ENCODE peak calls at places on chromosomes 2 and 18, in five cellular contexts. One of them, this sample, is unnamed.

GRCh38 chr2:42238644-42239288 is 69.6 kb downstream of the EML4 start:
- DNase-seq in endodermal cell: peak
- DNase-seq in AG09309: no peak
- DNase-seq in fibroblast of villous mesenchyme: peak
- DNase-seq in GM12865: peak
- DNase-seq in this sample: peak

GRCh38 chr2:66679422-66679821 is 244.5 kb downstream of the MEIS1 start:
- DNase-seq in AG09309: no peak
- DNase-seq in fibroblast of villous mesenchyme: no peak
- DNase-seq in endodermal cell: peak
- DNase-seq in GM12865: no peak
- DNase-seq in this sample: no peak

GRCh38 chr2:208000701-208001395 is 24.5 kb downstream of the PLEKHM3 start:
- DNase-seq in fibroblast of villous mesenchyme: no peak
- DNase-seq in endodermal cell: no peak
- DNase-seq in GM12865: no peak
- DNase-seq in AG09309: no peak
- DNase-seq in this sample: no peak

GRCh38 chr2:161102770-161103450 is 57.3 kb upstream of the TANK start:
- DNase-seq in GM12865: no peak
- DNase-seq in endodermal cell: no peak
- DNase-seq in AG09309: no peak
- DNase-seq in fibroblast of villous mesenchyme: peak
- DNase-seq in this sample: peak

GRCh38 chr2:102143450-102143985 is 972 bp downstream of the IL1R1 start:
- DNase-seq in endodermal cell: peak
- DNase-seq in GM12865: no peak
- DNase-seq in fibroblast of villous mesenchyme: peak
- DNase-seq in AG09309: no peak
- DNase-seq in this sample: peak

GRCh38 chr2:118049140-118050128 is 35.6 kb upstream of the CCDC93 start:
- DNase-seq in endodermal cell: no peak
- DNase-seq in fibroblast of villous mesenchyme: no peak
- DNase-seq in AG09309: no peak
- DNase-seq in GM12865: peak
- DNase-seq in this sample: no peak

GRCh38 chr2:149703281-149703680 is 115.7 kb upstream of the MMADHC start:
- DNase-seq in GM12865: no peak
- DNase-seq in fibroblast of villous mesenchyme: no peak
- DNase-seq in endodermal cell: no peak
- DNase-seq in AG09309: no peak
- DNase-seq in this sample: peak

GRCh38 chr18:42074704-42075103 is 119.7 kb downstream of the PIK3C3 start:
- DNase-seq in fibroblast of villous mesenchyme: no peak
- DNase-seq in GM12865: no peak
- DNase-seq in AG09309: no peak
- DNase-seq in endodermal cell: no peak
- DNase-seq in this sample: no peak

GRCh38 chr2:170716851-170717598 is 1.9 kb downstream of the SP5 start:
- DNase-seq in AG09309: no peak
- DNase-seq in endodermal cell: peak
- DNase-seq in GM12865: no peak
- DNase-seq in fibroblast of villous mesenchyme: peak
- DNase-seq in this sample: peak

GRCh38 chr2:75162897-75163296 is 36.4 kb downstream of the TACR1 start:
- DNase-seq in AG09309: no peak
- DNase-seq in endodermal cell: no peak
- DNase-seq in GM12865: peak
- DNase-seq in fibroblast of villous mesenchyme: no peak
- DNase-seq in this sample: no peak

GRCh38 chr18:59699061-59699460 is 1.8 kb upstream of the CCBE1 start:
- DNase-seq in GM12865: no peak
- DNase-seq in AG09309: no peak
- DNase-seq in fibroblast of villous mesenchyme: no peak
- DNase-seq in endodermal cell: no peak
- DNase-seq in this sample: no peak

GRCh38 chr18:59694824-59695223 is 2.4 kb downstream of the CCBE1 start:
- DNase-seq in fibroblast of villous mesenchyme: no peak
- DNase-seq in GM12865: no peak
- DNase-seq in endodermal cell: no peak
- DNase-seq in AG09309: no peak
- DNase-seq in this sample: no peak

GRCh38 chr18:59695551-59695950 is 1.7 kb downstream of the CCBE1 start:
- DNase-seq in endodermal cell: no peak
- DNase-seq in GM12865: no peak
- DNase-seq in AG09309: no peak
- DNase-seq in fibroblast of villous mesenchyme: no peak
- DNase-seq in this sample: no peak

GRCh38 chr18:59697236-59697932 is at the start of gene CCBE1:
- DNase-seq in GM12865: peak
- DNase-seq in endodermal cell: peak
- DNase-seq in AG09309: no peak
- DNase-seq in fibroblast of villous mesenchyme: peak
- DNase-seq in this sample: peak

DNA sequence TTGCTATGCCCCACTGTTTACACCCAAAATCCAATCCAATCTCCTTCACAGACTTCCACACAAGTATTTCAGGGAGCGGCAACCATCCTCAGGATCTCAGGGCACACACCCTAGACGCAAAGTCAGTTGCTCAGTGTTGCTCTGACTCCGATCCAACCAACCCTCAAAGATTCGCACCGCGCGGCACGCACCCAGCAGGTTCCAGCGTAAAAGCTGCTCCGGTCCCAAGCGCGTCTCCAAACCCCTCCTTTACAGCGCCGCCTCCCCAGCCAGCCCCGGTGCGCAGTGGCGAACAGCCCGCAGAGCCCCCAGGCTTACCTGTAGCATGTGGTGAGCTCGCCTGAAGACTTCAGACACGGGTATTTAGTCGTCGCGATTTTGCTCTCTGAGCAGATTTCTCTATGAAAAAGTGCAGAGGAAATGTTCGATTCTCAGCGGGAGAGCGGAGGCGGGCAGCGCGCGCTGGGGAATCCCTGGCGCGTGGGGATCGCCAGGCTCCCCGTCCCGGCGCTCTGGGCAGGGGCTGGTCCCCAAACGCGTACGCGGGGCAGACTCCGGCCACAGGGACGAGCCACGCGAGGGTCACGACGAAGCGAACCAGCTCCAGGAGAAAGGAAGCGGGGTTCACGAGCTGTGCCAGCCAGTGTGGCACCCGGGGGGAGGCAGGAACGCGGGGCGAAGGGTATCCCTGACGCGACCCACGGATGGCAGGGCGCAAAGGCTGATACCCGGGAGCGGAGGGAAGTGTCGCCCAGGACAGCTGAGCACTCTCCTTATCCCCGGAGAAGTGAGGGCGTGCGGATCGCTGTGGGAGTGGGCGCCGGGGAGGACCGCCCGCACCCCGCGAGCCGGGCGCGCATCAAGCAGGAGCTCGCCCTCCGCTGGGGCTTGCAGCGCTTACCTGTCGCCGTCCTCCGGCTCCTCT is 650 bp downstream of the CCBE1 start:
- DNase-seq in fibroblast of villous mesenchyme: peak
- DNase-seq in GM12865: no peak
- DNase-seq in endodermal cell: peak
- DNase-seq in AG09309: no peak
- DNase-seq in this sample: peak
- H3K4me3 ChIP-seq in fibroblast of villous mesenchyme: peak
- H3K4me3 ChIP-seq in GM12865: no peak
- H3K4me3 ChIP-seq in endodermal cell: peak
- H3K4me3 ChIP-seq in AG09309: peak
- H3K4me3 ChIP-seq in this sample: peak

GRCh38 chr2:192591617-192592016 is 396.9 kb upstream of the TMEFF2 start:
- DNase-seq in GM12865: no peak
- DNase-seq in AG09309: no peak
- DNase-seq in fibroblast of villous mesenchyme: no peak
- DNase-seq in endodermal cell: no peak
- DNase-seq in this sample: no peak
- TF ChIP-seq CTCF in GM12865: no peak
- TF ChIP-seq CTCF in AG09309: no peak
- TF ChIP-seq CTCF in fibroblast of villous mesenchyme: no peak
- TF ChIP-seq CTCF in endodermal cell: no peak
- TF ChIP-seq CTCF in this sample: no peak

DNA sequence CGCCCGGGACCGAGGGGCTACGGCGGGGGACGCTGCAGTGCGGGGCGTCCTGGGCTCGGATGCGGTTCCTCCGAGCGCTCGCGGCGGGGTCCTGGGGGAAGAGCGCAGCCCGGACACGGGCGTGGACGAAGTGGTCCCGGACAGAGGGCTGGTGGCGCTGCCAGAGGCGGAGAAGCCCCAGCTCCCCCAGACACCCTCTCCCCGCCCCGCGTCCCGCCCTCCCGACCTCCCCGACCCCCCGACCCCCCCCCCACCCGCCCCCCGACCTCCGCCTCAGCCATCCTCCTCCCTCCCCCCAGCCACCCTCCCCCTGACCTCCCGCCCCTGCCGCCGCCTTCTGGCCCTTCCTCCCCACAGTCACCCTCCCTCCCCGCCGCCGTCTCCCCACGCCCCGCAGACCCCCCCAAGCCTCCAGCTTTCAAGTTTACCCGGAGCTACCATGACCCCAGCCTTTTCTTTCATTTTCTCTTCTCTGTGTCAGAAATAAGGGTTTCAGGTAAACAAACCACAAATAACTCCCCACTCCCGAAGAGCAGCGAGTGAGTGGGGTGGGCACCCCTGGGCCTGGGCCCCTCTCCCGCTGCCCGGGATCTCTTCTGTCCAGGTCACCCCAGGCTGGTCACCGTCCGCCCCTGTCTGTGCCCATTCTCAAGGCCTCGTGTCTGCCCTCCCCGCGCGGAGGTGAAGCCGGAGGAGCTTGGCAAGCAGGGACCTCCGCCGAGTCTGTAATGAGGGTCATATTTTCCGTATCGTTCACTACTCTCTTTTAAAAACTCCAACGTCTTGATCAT is 5.1 kb downstream of the NFATC1 start:
- DNase-seq in fibroblast of villous mesenchyme: no peak
- DNase-seq in GM12865: peak
- DNase-seq in endodermal cell: no peak
- DNase-seq in AG09309: no peak
- DNase-seq in this sample: no peak
- H3K4me3 ChIP-seq in fibroblast of villous mesenchyme: peak
- H3K4me3 ChIP-seq in GM12865: peak
- H3K4me3 ChIP-seq in endodermal cell: no peak
- H3K4me3 ChIP-seq in AG09309: peak
- H3K4me3 ChIP-seq in this sample: peak

GRCh38 chr2:128172191-128172590 is 81.2 kb downstream of the UGGT1 start:
- DNase-seq in endodermal cell: peak
- DNase-seq in fibroblast of villous mesenchyme: peak
- DNase-seq in GM12865: no peak
- DNase-seq in AG09309: no peak
- DNase-seq in this sample: no peak
- TF ChIP-seq CTCF in endodermal cell: peak
- TF ChIP-seq CTCF in fibroblast of villous mesenchyme: peak
- TF ChIP-seq CTCF in GM12865: no peak
- TF ChIP-seq CTCF in AG09309: no peak
- TF ChIP-seq CTCF in this sample: peak

GRCh38 chr2:109405833-109406232 is 207.9 kb downstream of the SEPTIN10 start:
- DNase-seq in endodermal cell: no peak
- DNase-seq in AG09309: no peak
- DNase-seq in fibroblast of villous mesenchyme: no peak
- DNase-seq in GM12865: no peak
- DNase-seq in this sample: no peak
- H3K4me3 ChIP-seq in endodermal cell: no peak
- H3K4me3 ChIP-seq in AG09309: no peak
- H3K4me3 ChIP-seq in fibroblast of villous mesenchyme: no peak
- H3K4me3 ChIP-seq in GM12865: no peak
- H3K4me3 ChIP-seq in this sample: no peak

This sample was measured in fibroblast of pulmonary artery.